ENCODE peak calls at places on chromosomes 1 and 21, in seven cellular contexts. U is GM12891; P is skeletal muscle cell; J is progenitor cell of endocrine pancreas; B is GM10248; L is stimulated activated CD8-positive, alpha-beta memory T cell treated with anti-CD3 and anti-CD28 coated beads, Interleukin-4, amount 100 ng/mL, for 1 hour; Z is GM12864. Y is an unnamed sample.

GRCh38 chr1:224624432-224624831 is 8.3 kb downstream of the CNIH3 start:
- DNase-seq in U (no peak), P (no peak), J (no peak), B (no peak), L (no peak), Z (no peak), Y (no peak)

GRCh38 chr21:46187251-46187650 is 3.0 kb upstream of the SPATC1L start:
- DNase-seq in U (no peak), P (no peak), J (no peak), B (no peak), L (no peak), Z (no peak), Y (no peak)

GRCh38 chr1:19444399-19445021 is 40.8 kb downstream of the CAPZB start:
- DNase-seq in U (no peak), P (no peak), J (no peak), B (no peak), L (no peak), Z (no peak), Y (no peak)

GRCh38 chr1:24299901-24300300 is 19.3 kb upstream of the GRHL3 start:
- DNase-seq in U (no peak), P (no peak), J (no peak), B (no peak), L (no peak), Z (no peak), Y (no peak)

GRCh38 chr1:13766906-13767564 is 67.0 kb downstream of the PRDM2 start:
- DNase-seq in U (no peak), P (peak), J (no peak), B (no peak), L (no peak), Z (no peak), Y (no peak)

GRCh38 chr1:159879977-159880376 is 17.5 kb upstream of the VSIG8 start:
- DNase-seq in U (no peak), P (peak), J (no peak), B (no peak), L (no peak), Z (no peak), Y (no peak)

GRCh38 chr1:230158422-230159291 is 91.6 kb downstream of the GALNT2 start:
- DNase-seq in U (no peak), P (no peak), J (no peak), B (no peak), L (no peak), Z (no peak), Y (peak)

GRCh38 chr1:160954158-160955104 is at the start of gene ITLN2:
- DNase-seq in U (peak), P (no peak), J (peak), B (peak), L (no peak), Z (peak), Y (peak)

GRCh38 chr1:112790920-112791722 is 76.0 kb upstream of the PPM1J start:
- DNase-seq in U (no peak), P (no peak), J (no peak), B (no peak), L (no peak), Z (no peak), Y (no peak)

GRCh38 chr1:181516706-181517105 is 33.4 kb downstream of the CACNA1E start:
- DNase-seq in U (no peak), P (no peak), J (no peak), B (no peak), L (no peak), Z (no peak), Y (no peak)

GRCh38 chr1:242011879-242012674 is 13.2 kb upstream of the MAP1LC3C start:
- DNase-seq in U (no peak), P (no peak), J (no peak), B (no peak), L (no peak), Z (no peak), Y (no peak)

GRCh38 chr1:203152158-203153034 is 23.2 kb downstream of the MYBPH start:
- DNase-seq in U (no peak), P (no peak), J (no peak), B (no peak), L (no peak), Z (no peak), Y (no peak)

GRCh38 chr1:152479792-152480595 is 30.6 kb upstream of the LCE5A start:
- DNase-seq in U (no peak), P (no peak), J (no peak), B (peak), L (peak), Z (no peak), Y (peak)